ENCODE peak calls at places on chromosomes 1 and 21, in four cellular contexts. B is K562, Y is HepG2, C is GM12878. K is an unnamed sample.

GRCh38 chr1:180927841-180928240 is 15.1 kb downstream of the KIAA1614 start:
- DNase-seq in B (no peak), C (no peak), Y (no peak), K (no peak)

GRCh38 chr1:221284028-221284427 is 404.8 kb downstream of the HLX start:
- DNase-seq in B (no peak), Y (no peak), C (no peak), K (no peak)

GRCh38 chr1:225651376-225651871 is 1.5 kb downstream of the ENAH start:
- DNase-seq in B (no peak), Y (no peak), C (no peak), K (no peak)

GRCh38 chr1:176102700-176103244 is 104.3 kb downstream of the COP1 start:
- DNase-seq in Y (no peak), C (no peak), B (no peak), K (no peak)

GRCh38 chr1:203672354-203672753 is 45.7 kb downstream of the ATP2B4 start:
- DNase-seq in B (no peak), C (no peak), Y (no peak), K (no peak)

GRCh38 chr1:242523968-242524570 is 428 bp downstream of the PLD5 start:
- DNase-seq in C (no peak), B (peak; percentile 51), Y (no peak), K (peak; percentile 77)

GRCh38 chr1:93701619-93702018 is 20.0 kb upstream of the BCAR3 start:
- DNase-seq in C (no peak), B (no peak), Y (peak; percentile 53), K (no peak)

GRCh38 chr1:201719812-201720521 is 109.0 kb upstream of the IPO9 start:
- DNase-seq in C (no peak), B (no peak), Y (no peak), K (peak; percentile 70)

GRCh38 chr1:239112536-239112935 is 273.8 kb upstream of the CHRM3 start:
- DNase-seq in B (no peak), Y (no peak), C (no peak), K (no peak)

GRCh38 chr1:91406773-91407389 is 2.2 kb upstream of the HFM1 start:
- DNase-seq in Y (peak; percentile 2), C (no peak), B (no peak), K (no peak)

GRCh38 chr1:98426092-98426491 is 235.4 kb upstream of the SNX7 start:
- DNase-seq in B (no peak), Y (no peak), C (no peak), K (no peak)

GRCh38 chr1:199522338-199522737 is 505.2 kb upstream of the NR5A2 start:
- DNase-seq in C (no peak), Y (no peak), B (no peak), K (no peak)

GRCh38 chr1:119541389-119541788 is 34.4 kb downstream of the HSD3B1 start:
- DNase-seq in Y (no peak), C (no peak), B (no peak), K (no peak)

GRCh38 chr1:71307451-71307850 is 226.6 kb upstream of the ZRANB2 start:
- DNase-seq in B (no peak), C (no peak), Y (no peak), K (no peak)

GRCh38 chr1:212542761-212543187 is 65.8 kb upstream of the ATF3 start:
- DNase-seq in B (no peak), C (no peak), Y (no peak), K (no peak)

GRCh38 chr1:93630168-93630567 is 51.5 kb downstream of the BCAR3 start:
- DNase-seq in B (no peak), C (no peak), Y (no peak), K (no peak)

GRCh38 chr1:21491483-21492170 is 17.6 kb upstream of the ALPL start:
- DNase-seq in C (no peak), B (no peak), Y (no peak), K (no peak)

GRCh38 chr21:44709426-44710293 is 1.7 kb downstream of the TSPEAR start:
- DNase-seq in C (no peak), Y (no peak), B (no peak), K (no peak)

GRCh38 chr1:155086856-155087535 is 8.4 kb downstream of the EFNA3 start:
- DNase-seq in Y (no peak), C (no peak), B (no peak), K (no peak)

GRCh38 chr1:111856411-111857135 is 100.9 kb downstream of the DDX20 start:
- DNase-seq in Y (no peak), B (no peak), C (no peak), K (no peak)

GRCh38 chr1:1318131-1318652 is 6.3 kb downstream of the INTS11 start:
- DNase-seq in B (no peak), Y (peak; percentile 31), C (no peak), K (no peak)

GRCh38 chr1:26434161-26434752 is 2.1 kb downstream of the DHDDS start:
- DNase-seq in C (no peak), Y (no peak), B (no peak), K (no peak)

GRCh38 chr1:45536886-45537285 is 13.7 kb upstream of the AKR1A1 start:
- DNase-seq in Y (no peak), C (no peak), B (peak; percentile 72), K (no peak)

GRCh38 chr1:112849967-112850641 is 105.9 kb downstream of the SLC16A1 start:
- DNase-seq in Y (no peak), C (no peak), B (no peak), K (no peak)

GRCh38 chr21:32329331-32329730 is 30.7 kb downstream of the MRAP start:
- DNase-seq in C (no peak), B (no peak), Y (no peak), K (no peak)

GRCh38 chr1:44312652-44313196 is 42.3 kb downstream of the ERI3 start:
- DNase-seq in C (no peak), B (no peak), Y (no peak), K (no peak)

GRCh38 chr1:160539896-160540858 is 17.1 kb upstream of the SLAMF6 start:
- DNase-seq in B (peak; percentile 92), Y (peak; percentile 9), C (peak; percentile 95), K (no peak)

GRCh38 chr21:42865361-42866160 is 13.8 kb downstream of the WDR4 start:
- DNase-seq in Y (no peak), C (no peak), B (no peak), K (no peak)

GRCh38 chr1:51345300-51345687 is 14.9 kb upstream of the TTC39A start:
- DNase-seq in C (no peak), B (no peak), Y (no peak), K (no peak)

GRCh38 chr1:8004803-8005573 is 21.1 kb downstream of the ERRFI1 start:
- DNase-seq in Y (peak; percentile 89), B (peak; percentile 58), C (no peak), K (no peak)

GRCh38 chr1:223270155-223270554 is 93.8 kb downstream of the SUSD4 start:
- DNase-seq in C (no peak), Y (no peak), B (no peak), K (no peak)

DNA sequence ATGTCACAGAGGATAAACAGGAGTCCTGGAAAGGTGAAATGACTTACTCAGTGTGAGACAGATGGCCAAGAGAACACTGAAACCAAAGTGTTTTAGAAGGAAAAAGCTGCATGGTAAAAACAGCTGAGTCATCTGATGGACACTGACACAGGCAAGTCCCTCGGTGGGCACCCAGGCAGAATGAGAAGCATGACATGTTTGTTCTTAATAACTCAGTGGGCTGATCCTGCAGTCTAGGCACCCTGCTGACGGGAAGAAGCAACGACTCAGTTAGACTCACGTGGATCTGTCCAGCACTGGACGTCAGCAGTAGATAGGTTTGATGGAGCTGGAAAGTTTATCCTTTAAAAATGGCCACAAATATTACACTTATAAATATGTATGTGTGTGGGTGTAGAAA is 116.9 kb downstream of the RGS7 start:
- DNase-seq in C (no peak), B (no peak), Y (no peak), K (no peak)
- TF ChIP-seq TARDBP in C (no peak), B (no peak), Y (no peak), K (no peak)

GRCh38 chr1:105874621-105875020 is 1181.9 kb upstream of the PRMT6 start:
- DNase-seq in Y (no peak), B (no peak), C (no peak), K (no peak)

GRCh38 chr1:105872761-105873286 is 1183.7 kb upstream of the PRMT6 start:
- DNase-seq in B (no peak), Y (no peak), C (no peak), K (no peak)
- TF ChIP-seq SP1 in B (no peak), Y (no peak), C (no peak), K (no peak)

GRCh38 chr1:235865565-235866206 is 1.0 kb downstream of the LYST start:
- DNase-seq in B (no peak), Y (no peak), C (no peak), K (no peak)
- TF ChIP-seq TARDBP in B (no peak), Y (no peak), C (no peak), K (no peak)

DNA sequence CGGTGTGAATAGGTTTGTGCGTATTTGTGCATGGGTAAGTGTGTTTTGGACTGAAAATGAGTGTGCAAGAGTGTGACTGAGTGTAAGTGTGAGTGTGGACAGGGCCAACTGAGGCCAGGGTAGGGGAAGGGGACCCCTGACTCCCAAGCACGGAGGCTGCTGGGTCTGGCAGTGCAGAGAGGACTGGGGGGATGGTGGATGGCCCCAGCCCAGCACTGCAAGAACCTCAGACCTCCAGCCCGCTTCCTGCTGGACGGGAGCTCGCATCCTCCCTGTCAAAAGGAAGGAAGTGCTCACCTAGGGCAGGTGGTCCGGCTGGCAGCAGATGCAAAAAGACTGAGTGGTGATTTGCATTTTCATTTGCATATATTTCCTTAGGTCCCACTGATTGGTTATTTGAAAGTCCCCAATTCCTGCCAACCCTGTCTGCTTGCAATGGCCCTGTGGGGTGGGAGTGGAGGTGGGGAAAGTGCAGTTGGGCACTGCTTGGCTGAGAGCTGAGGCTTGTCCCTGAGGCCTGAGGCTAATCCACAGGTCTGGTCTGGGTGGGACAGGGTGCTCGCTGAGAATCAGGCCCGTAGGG is 42.8 kb upstream of the CASZ1 start:
- DNase-seq in Y (no peak), B (no peak), C (no peak), K (no peak)
- TF ChIP-seq SP1 in Y (no peak), B (no peak), C (no peak), K (no peak)

GRCh38 chr1:207896547-207896946 is 14.4 kb downstream of the CD34 start:
- DNase-seq in Y (no peak), C (no peak), B (no peak), K (no peak)

GRCh38 chr1:207893737-207894582 is 17.0 kb downstream of the CD34 start:
- DNase-seq in C (no peak), B (no peak), Y (no peak), K (no peak)

GRCh38 chr1:207898836-207899235 is 12.1 kb downstream of the CD34 start:
- DNase-seq in B (no peak), Y (no peak), C (no peak), K (no peak)

GRCh38 chr1:207898260-207898659 is 12.7 kb downstream of the CD34 start:
- DNase-seq in B (no peak), Y (no peak), C (no peak), K (no peak)

DNA sequence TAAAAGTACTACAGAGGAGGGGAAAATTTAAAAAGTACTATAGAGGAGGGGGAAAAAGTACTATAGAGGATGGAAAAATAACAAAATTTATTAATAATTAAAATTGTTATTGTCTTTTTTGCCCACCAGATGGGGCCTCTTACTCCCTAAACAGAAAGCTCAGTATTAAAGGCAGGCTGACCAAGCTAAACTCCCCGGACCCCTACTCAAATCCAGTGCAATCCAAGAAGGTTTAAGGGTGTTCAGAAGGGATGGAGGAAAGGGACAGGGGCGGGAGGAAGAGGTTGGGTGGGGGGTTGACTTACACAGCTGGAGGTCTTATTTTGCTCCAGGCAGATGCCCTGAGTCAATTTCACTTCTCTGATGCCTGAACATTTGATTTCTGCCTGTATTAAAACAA is 13.7 kb downstream of the CD34 start:
- DNase-seq in C (no peak), B (no peak), Y (no peak), K (no peak)
- TF ChIP-seq TARDBP in C (no peak), B (no peak), Y (no peak), K (no peak)

K was measured in HEK293T.